ENCODE peak calls at places on chromosomes 2 and 18, in five cellular contexts. One of them, this sample, is unnamed.

GRCh38 chr18:31512203-31512764 is 14.3 kb downstream of the DSG2 start:
- DNase-seq in A549: peak
- DNase-seq in cardiac fibroblast: peak
- DNase-seq in IMR-90: peak
- DNase-seq in AG04450: no peak
- DNase-seq in this sample: peak

GRCh38 chr2:96897491-96898134 is 27.7 kb upstream of the SEMA4C start:
- DNase-seq in A549: no peak
- DNase-seq in IMR-90: peak
- DNase-seq in AG04450: no peak
- DNase-seq in cardiac fibroblast: no peak
- DNase-seq in this sample: no peak

GRCh38 chr18:79575891-79576685 is 103.5 kb upstream of the CTDP1 start:
- DNase-seq in AG04450: peak
- DNase-seq in A549: no peak
- DNase-seq in cardiac fibroblast: peak
- DNase-seq in IMR-90: peak
- DNase-seq in this sample: no peak

GRCh38 chr2:219551863-219552381 is 8.1 kb downstream of the TMEM198 start:
- DNase-seq in IMR-90: no peak
- DNase-seq in A549: no peak
- DNase-seq in cardiac fibroblast: peak
- DNase-seq in AG04450: no peak
- DNase-seq in this sample: no peak

GRCh38 chr2:82314836-82315472 is 2010.4 kb upstream of the LRRTM1 start:
- DNase-seq in cardiac fibroblast: no peak
- DNase-seq in A549: no peak
- DNase-seq in IMR-90: no peak
- DNase-seq in AG04450: no peak
- DNase-seq in this sample: no peak

GRCh38 chr2:141900826-141901225 is 230.0 kb downstream of the LRP1B start:
- DNase-seq in cardiac fibroblast: no peak
- DNase-seq in A549: no peak
- DNase-seq in AG04450: no peak
- DNase-seq in IMR-90: no peak
- DNase-seq in this sample: no peak

GRCh38 chr2:240929364-240930095 is 23.4 kb downstream of the CROCC2 start:
- DNase-seq in A549: no peak
- DNase-seq in AG04450: no peak
- DNase-seq in IMR-90: no peak
- DNase-seq in cardiac fibroblast: no peak
- DNase-seq in this sample: no peak

GRCh38 chr2:218397502-218398436 is 1.9 kb upstream of the CTDSP1 start:
- DNase-seq in IMR-90: peak
- DNase-seq in cardiac fibroblast: peak
- DNase-seq in A549: peak
- DNase-seq in AG04450: no peak
- DNase-seq in this sample: no peak

GRCh38 chr18:29459986-29460385 is 1283.1 kb upstream of the CDH2 start:
- DNase-seq in A549: no peak
- DNase-seq in cardiac fibroblast: no peak
- DNase-seq in IMR-90: no peak
- DNase-seq in AG04450: no peak
- DNase-seq in this sample: no peak

GRCh38 chr2:108139521-108139920 is 100.2 kb upstream of the SULT1C3 start:
- DNase-seq in cardiac fibroblast: peak
- DNase-seq in A549: peak
- DNase-seq in AG04450: no peak
- DNase-seq in IMR-90: peak
- DNase-seq in this sample: no peak

GRCh38 chr2:57373530-57373929 is 673.1 kb upstream of the VRK2 start:
- DNase-seq in A549: peak
- DNase-seq in cardiac fibroblast: peak
- DNase-seq in IMR-90: peak
- DNase-seq in AG04450: no peak
- DNase-seq in this sample: peak

GRCh38 chr2:171004833-171005232 is 75.8 kb downstream of the GORASP2 start:
- DNase-seq in cardiac fibroblast: no peak
- DNase-seq in IMR-90: no peak
- DNase-seq in A549: no peak
- DNase-seq in AG04450: no peak
- DNase-seq in this sample: no peak

GRCh38 chr18:45106331-45106774 is 425.7 kb downstream of the SETBP1 start:
- DNase-seq in A549: no peak
- DNase-seq in AG04450: no peak
- DNase-seq in IMR-90: no peak
- DNase-seq in cardiac fibroblast: peak
- DNase-seq in this sample: no peak

GRCh38 chr2:105104208-105104731 is 66.4 kb downstream of the MRPS9 start:
- DNase-seq in A549: no peak
- DNase-seq in AG04450: peak
- DNase-seq in cardiac fibroblast: peak
- DNase-seq in IMR-90: peak
- DNase-seq in this sample: no peak

GRCh38 chr2:38264649-38265322 is 112.3 kb downstream of the ATL2 start:
- DNase-seq in AG04450: no peak
- DNase-seq in A549: no peak
- DNase-seq in cardiac fibroblast: no peak
- DNase-seq in IMR-90: no peak
- DNase-seq in this sample: no peak

GRCh38 chr2:230097841-230098240 is 29.1 kb upstream of the SLC16A14 start:
- DNase-seq in A549: no peak
- DNase-seq in AG04450: no peak
- DNase-seq in IMR-90: peak
- DNase-seq in cardiac fibroblast: peak
- DNase-seq in this sample: no peak

GRCh38 chr18:21979171-21979560 is 190.2 kb upstream of the GATA6 start:
- DNase-seq in A549: no peak
- DNase-seq in IMR-90: no peak
- DNase-seq in AG04450: no peak
- DNase-seq in cardiac fibroblast: no peak
- DNase-seq in this sample: no peak

GRCh38 chr2:62724886-62725711 is 19.6 kb downstream of the EHBP1 start:
- DNase-seq in cardiac fibroblast: no peak
- DNase-seq in IMR-90: no peak
- DNase-seq in AG04450: no peak
- DNase-seq in A549: peak
- DNase-seq in this sample: no peak

GRCh38 chr2:112314856-112315255 is 39.5 kb downstream of the ZC3H6 start:
- DNase-seq in A549: no peak
- DNase-seq in cardiac fibroblast: no peak
- DNase-seq in IMR-90: no peak
- DNase-seq in AG04450: no peak
- DNase-seq in this sample: no peak

GRCh38 chr18:9628984-9629383 is 14.6 kb upstream of the PPP4R1 start:
- DNase-seq in IMR-90: no peak
- DNase-seq in AG04450: no peak
- DNase-seq in A549: no peak
- DNase-seq in cardiac fibroblast: no peak
- DNase-seq in this sample: no peak

GRCh38 chr2:62793213-62793612 is 87.7 kb downstream of the EHBP1 start:
- DNase-seq in A549: no peak
- DNase-seq in cardiac fibroblast: no peak
- DNase-seq in AG04450: no peak
- DNase-seq in IMR-90: no peak
- DNase-seq in this sample: no peak

GRCh38 chr18:36392163-36392887 is 94.8 kb downstream of the FHOD3 start:
- DNase-seq in cardiac fibroblast: no peak
- DNase-seq in A549: no peak
- DNase-seq in IMR-90: peak
- DNase-seq in AG04450: no peak
- DNase-seq in this sample: no peak

GRCh38 chr18:76951600-76952247 is 129.4 kb downstream of the ZNF236 start:
- DNase-seq in A549: no peak
- DNase-seq in IMR-90: no peak
- DNase-seq in cardiac fibroblast: no peak
- DNase-seq in AG04450: no peak
- DNase-seq in this sample: no peak

GRCh38 chr18:74457043-74457742 is at the start of gene DIPK1C:
- DNase-seq in A549: peak
- DNase-seq in IMR-90: no peak
- DNase-seq in AG04450: no peak
- DNase-seq in cardiac fibroblast: no peak
- DNase-seq in this sample: no peak
- H3K4me3 ChIP-seq in A549: peak
- H3K4me3 ChIP-seq in IMR-90: no peak
- H3K4me3 ChIP-seq in AG04450: no peak
- H3K4me3 ChIP-seq in cardiac fibroblast: no peak
- H3K4me3 ChIP-seq in this sample: no peak

DNA sequence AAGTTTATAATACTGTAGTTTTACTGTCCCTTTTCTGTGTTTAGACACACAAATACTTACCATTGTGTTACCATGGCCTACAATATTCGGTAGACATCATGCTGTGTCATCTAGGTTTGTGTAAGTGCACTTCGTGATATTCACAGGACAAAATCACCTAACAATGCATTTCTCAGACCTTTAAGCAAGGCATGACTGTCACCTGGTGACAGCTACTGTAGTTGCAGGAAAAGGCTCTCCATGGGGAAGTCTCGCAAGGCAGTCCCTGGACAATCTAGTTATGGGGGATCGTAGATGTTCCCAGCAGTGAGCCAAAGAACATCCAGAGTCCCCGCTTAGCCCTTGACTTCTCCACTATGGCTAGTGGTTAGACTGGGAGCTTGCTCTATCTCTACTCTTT is 73.1 kb downstream of the EIF2AK3 start:
- DNase-seq in AG04450: no peak
- DNase-seq in IMR-90: no peak
- DNase-seq in A549: peak
- DNase-seq in cardiac fibroblast: no peak
- DNase-seq in this sample: no peak
- TF ChIP-seq CTCF in AG04450: no peak
- TF ChIP-seq CTCF in IMR-90: no peak
- TF ChIP-seq CTCF in A549: no peak
- TF ChIP-seq CTCF in cardiac fibroblast: peak
- TF ChIP-seq CTCF in this sample: peak

GRCh38 chr18:7609617-7610016 is 42.5 kb downstream of the PTPRM start:
- DNase-seq in cardiac fibroblast: no peak
- DNase-seq in A549: no peak
- DNase-seq in IMR-90: no peak
- DNase-seq in AG04450: no peak
- DNase-seq in this sample: no peak

GRCh38 chr18:7605705-7606104 is 38.6 kb downstream of the PTPRM start:
- DNase-seq in IMR-90: no peak
- DNase-seq in cardiac fibroblast: no peak
- DNase-seq in A549: no peak
- DNase-seq in AG04450: no peak
- DNase-seq in this sample: no peak

GRCh38 chr18:7607535-7608173 is 40.5 kb downstream of the PTPRM start:
- DNase-seq in cardiac fibroblast: no peak
- DNase-seq in AG04450: no peak
- DNase-seq in IMR-90: no peak
- DNase-seq in A549: no peak
- DNase-seq in this sample: no peak

GRCh38 chr18:7608798-7609197 is 41.7 kb downstream of the PTPRM start:
- DNase-seq in IMR-90: peak
- DNase-seq in cardiac fibroblast: peak
- DNase-seq in AG04450: no peak
- DNase-seq in A549: no peak
- DNase-seq in this sample: no peak

GRCh38 chr18:7608174-7608550 is 41.0 kb downstream of the PTPRM start:
- DNase-seq in cardiac fibroblast: peak
- DNase-seq in IMR-90: peak
- DNase-seq in AG04450: no peak
- DNase-seq in A549: no peak
- DNase-seq in this sample: no peak
- H3K4me3 ChIP-seq in cardiac fibroblast: no peak
- H3K4me3 ChIP-seq in IMR-90: no peak
- H3K4me3 ChIP-seq in AG04450: no peak
- H3K4me3 ChIP-seq in A549: no peak
- H3K4me3 ChIP-seq in this sample: no peak

GRCh38 chr2:60505861-60506260 is 47.6 kb downstream of the BCL11A start:
- DNase-seq in A549: no peak
- DNase-seq in AG04450: no peak
- DNase-seq in cardiac fibroblast: no peak
- DNase-seq in IMR-90: no peak
- DNase-seq in this sample: no peak

GRCh38 chr2:60502123-60502522 is 51.3 kb downstream of the BCL11A start:
- DNase-seq in IMR-90: no peak
- DNase-seq in A549: no peak
- DNase-seq in AG04450: no peak
- DNase-seq in cardiac fibroblast: no peak
- DNase-seq in this sample: no peak

GRCh38 chr2:60500861-60501260 is 52.6 kb downstream of the BCL11A start:
- DNase-seq in IMR-90: no peak
- DNase-seq in cardiac fibroblast: no peak
- DNase-seq in AG04450: no peak
- DNase-seq in A549: no peak
- DNase-seq in this sample: no peak

GRCh38 chr2:60505240-60505639 is 48.2 kb downstream of the BCL11A start:
- DNase-seq in A549: no peak
- DNase-seq in IMR-90: no peak
- DNase-seq in cardiac fibroblast: no peak
- DNase-seq in AG04450: no peak
- DNase-seq in this sample: no peak

GRCh38 chr2:60503923-60504514 is 49.4 kb downstream of the BCL11A start:
- DNase-seq in AG04450: no peak
- DNase-seq in IMR-90: no peak
- DNase-seq in A549: no peak
- DNase-seq in cardiac fibroblast: no peak
- DNase-seq in this sample: no peak
- TF ChIP-seq CTCF in AG04450: no peak
- TF ChIP-seq CTCF in IMR-90: no peak
- TF ChIP-seq CTCF in A549: no peak
- TF ChIP-seq CTCF in cardiac fibroblast: no peak
- TF ChIP-seq CTCF in this sample: no peak

GRCh38 chr2:232876071-232876977 is 6.3 kb downstream of the SNORC start:
- DNase-seq in cardiac fibroblast: no peak
- DNase-seq in IMR-90: no peak
- DNase-seq in AG04450: no peak
- DNase-seq in A549: peak
- DNase-seq in this sample: no peak
- H3K4me3 ChIP-seq in cardiac fibroblast: peak
- H3K4me3 ChIP-seq in IMR-90: peak
- H3K4me3 ChIP-seq in AG04450: peak
- H3K4me3 ChIP-seq in A549: peak
- H3K4me3 ChIP-seq in this sample: peak

This sample was measured in retinal pigment epithelial cell.